ENCODE peak calls at places on chromosome 12, in ten cellular contexts. A is astrocyte of the cerebellum, L is transverse colon, Z is lower leg skin, E is GM23338, F is astrocyte of the spinal cord, T is upper lobe of left lung, N is tibial artery, D is psoas muscle, U is endodermal cell. S is an unnamed sample.

GRCh38 chr12:105485321-105485910 is 154.9 kb downstream of the C12orf75 start:
- DNase-seq in F (peak; percentile 66), E (no peak), Z (peak; percentile 75), L (no peak), D (peak; percentile 56), A (no peak), N (peak; percentile 51), U (peak; percentile 69), T (no peak), S (no peak)

GRCh38 chr12:25745281-25745680 is 192.2 kb upstream of the LMNTD1 start:
- DNase-seq in D (no peak), E (no peak), U (no peak), T (no peak), F (no peak), A (no peak), N (no peak), L (no peak), Z (no peak), S (no peak)

GRCh38 chr12:102425109-102426009 is 55.0 kb downstream of the IGF1 start:
- DNase-seq in E (peak; percentile 24), D (no peak), N (no peak), Z (no peak), F (no peak), T (no peak), L (no peak), A (no peak), U (no peak), S (no peak)

GRCh38 chr12:103806807-103807206 is 34.2 kb downstream of the NT5DC3 start:
- DNase-seq in N (no peak), T (no peak), L (no peak), U (peak; percentile 32), A (no peak), F (no peak), D (no peak), Z (no peak), E (no peak), S (no peak)

GRCh38 chr12:110100315-110100970 is 23.7 kb upstream of the IFT81 start:
- DNase-seq in D (peak; percentile 52), A (peak; percentile 72), L (peak; percentile 73), N (peak; percentile 63), F (peak; percentile 76), E (peak; percentile 88), T (peak; percentile 67), U (peak; percentile 93), Z (peak; percentile 93), S (peak; percentile 52)

GRCh38 chr12:110996415-110996814 is 76.0 kb upstream of the MYL2 start:
- DNase-seq in U (no peak), E (no peak), D (no peak), F (no peak), L (no peak), A (no peak), Z (no peak), T (no peak), N (no peak), S (no peak)

GRCh38 chr12:9730011-9730410 is 2.9 kb downstream of the CLECL1 start:
- DNase-seq in N (no peak), T (no peak), D (no peak), L (no peak), A (no peak), F (no peak), U (no peak), E (no peak), Z (no peak), S (no peak)

GRCh38 chr12:11666131-11666530 is 16.7 kb downstream of the ETV6 start:
- DNase-seq in T (no peak), A (no peak), F (no peak), L (no peak), N (no peak), Z (no peak), D (no peak), E (no peak), U (peak; percentile 49), S (no peak)

GRCh38 chr12:117158911-117159310 is 31.4 kb downstream of the FBXO21 start:
- DNase-seq in N (no peak), D (no peak), T (no peak), F (no peak), L (no peak), A (no peak), Z (no peak), U (no peak), E (no peak), S (no peak)

GRCh38 chr12:58575281-58575680 is 345.0 kb downstream of the LRIG3 start:
- DNase-seq in Z (no peak), D (no peak), A (no peak), F (peak; percentile 55), U (no peak), E (no peak), N (no peak), T (no peak), L (no peak), S (no peak)

GRCh38 chr12:92707926-92708325 is 5.1 kb downstream of the PLEKHG7 start:
- DNase-seq in E (no peak), D (no peak), L (no peak), Z (no peak), F (no peak), U (no peak), T (no peak), A (no peak), N (no peak), S (no peak)

GRCh38 chr12:48980953-48981756 is 3.0 kb downstream of the WNT1 start:
- DNase-seq in E (peak; percentile 67), F (no peak), L (no peak), T (no peak), Z (no peak), N (no peak), D (no peak), A (no peak), U (peak; percentile 91), S (no peak)

GRCh38 chr12:52391618-52392002 is 6.2 kb upstream of the KRT84 start:
- DNase-seq in U (no peak), F (no peak), T (no peak), N (peak; percentile 46), A (no peak), E (no peak), L (peak; percentile 27), D (peak; percentile 30), Z (no peak), S (no peak)

GRCh38 chr12:25365340-25365730 is 114.6 kb upstream of the KRAS start:
- DNase-seq in Z (no peak), N (no peak), U (peak; percentile 15), T (no peak), F (no peak), E (no peak), D (no peak), L (no peak), A (no peak), S (no peak)

GRCh38 chr12:76916170-76916540 is 37.3 kb upstream of the CSRP2 start:
- DNase-seq in Z (no peak), L (no peak), U (no peak), E (no peak), D (no peak), N (no peak), A (no peak), F (no peak), T (no peak), S (no peak)

GRCh38 chr12:50086148-50086547 is 1.0 kb downstream of the SMARCD1 start:
- DNase-seq in U (no peak), Z (no peak), A (no peak), T (no peak), F (no peak), D (no peak), N (no peak), E (no peak), L (no peak), S (no peak)
- TF ChIP-seq CTCF in U (no peak), Z (no peak), A (no peak), T (no peak), F (no peak), D (no peak), N (no peak), E (no peak), L (no peak), S (no peak)

GRCh38 chr12:27807063-27807703 is 27.1 kb upstream of the MANSC4 start:
- DNase-seq in F (no peak), U (no peak), N (no peak), A (no peak), L (no peak), Z (no peak), D (no peak), T (no peak), E (peak; percentile 47), S (no peak)
- TF ChIP-seq CTCF in F (no peak), U (peak; percentile 67), N (no peak), A (no peak), L (no peak), Z (no peak), D (no peak), T (no peak), E (peak; percentile 27), S (no peak)

GRCh38 chr12:30963709-30964564 is 37.4 kb downstream of the TSPAN11 start:
- DNase-seq in U (no peak), N (no peak), D (no peak), A (no peak), Z (no peak), E (no peak), F (no peak), T (no peak), L (no peak), S (no peak)

GRCh38 chr12:30964896-30965612 is 38.5 kb downstream of the TSPAN11 start:
- DNase-seq in E (no peak), Z (no peak), L (no peak), T (no peak), F (no peak), A (no peak), N (no peak), D (no peak), U (no peak), S (no peak)

GRCh38 chr12:30968211-30968610 is 41.7 kb downstream of the TSPAN11 start:
- DNase-seq in U (no peak), D (no peak), Z (no peak), L (no peak), N (no peak), F (no peak), E (no peak), A (no peak), T (no peak), S (no peak)

GRCh38 chr12:30967026-30967425 is 40.5 kb downstream of the TSPAN11 start:
- DNase-seq in A (no peak), L (no peak), E (no peak), U (no peak), D (no peak), Z (no peak), T (no peak), N (no peak), F (no peak), S (no peak)

DNA sequence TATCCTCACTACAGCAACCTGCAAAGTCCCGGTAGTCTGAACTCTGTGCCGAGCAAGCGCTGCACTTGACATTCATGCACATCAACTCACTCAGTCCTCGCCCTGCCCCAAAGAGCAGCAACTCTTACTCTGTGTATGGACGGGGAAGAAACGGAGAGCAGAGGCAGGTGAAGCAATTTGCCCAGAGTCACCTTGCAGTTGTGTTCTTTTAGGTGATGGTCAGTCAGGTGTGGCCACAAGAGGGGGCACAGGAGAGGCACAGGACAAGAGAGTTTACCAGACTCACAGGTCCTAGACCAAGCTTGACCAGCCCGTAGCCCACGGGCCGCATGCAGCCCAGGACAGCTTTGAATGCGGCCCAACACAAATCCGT is 39.1 kb downstream of the TSPAN11 start:
- DNase-seq in N (no peak), T (no peak), U (peak; percentile 90), A (no peak), L (no peak), F (no peak), E (peak; percentile 63), Z (no peak), D (no peak), S (no peak)
- TF ChIP-seq CTCF in N (no peak), T (no peak), U (peak; percentile 94), A (peak; percentile 27), L (no peak), F (peak; percentile 23), E (peak; percentile 73), Z (no peak), D (peak; percentile 12), S (no peak)

GRCh38 chr12:100951756-100952155 is 157.2 kb downstream of the ANO4 start:
- DNase-seq in Z (no peak), L (no peak), T (no peak), U (peak; percentile 62), D (no peak), N (no peak), E (peak; percentile 30), A (no peak), F (no peak), S (no peak)
- TF ChIP-seq CTCF in Z (no peak), L (no peak), T (no peak), U (peak; percentile 46), D (no peak), N (no peak), E (peak; percentile 52), A (no peak), F (no peak), S (no peak)